ENCODE peak calls at places on chromosomes 6 and 20, in nine cellular contexts. One of them, this sample, is unnamed.

GRCh38 chr6:52351879-52352238 is 10.1 kb upstream of the PAQR8 start:
- DNase-seq in mesendoderm: no peak
- DNase-seq in small intestine: no peak
- DNase-seq in mesenchymal stem cell: no peak
- DNase-seq in fibroblast of lung: no peak
- DNase-seq in CD4-positive, alpha-beta T cell: no peak
- DNase-seq in right cardiac atrium: no peak
- DNase-seq in K562: no peak
- DNase-seq in thyroid gland: no peak
- DNase-seq in this sample: no peak

GRCh38 chr6:7311920-7312615 is 931 bp downstream of the SSR1 start:
- DNase-seq in thyroid gland: no peak
- DNase-seq in right cardiac atrium: no peak
- DNase-seq in CD4-positive, alpha-beta T cell: no peak
- DNase-seq in small intestine: peak; percentile 49
- DNase-seq in mesenchymal stem cell: peak; percentile 20
- DNase-seq in K562: no peak
- DNase-seq in mesendoderm: peak; percentile 42
- DNase-seq in fibroblast of lung: peak; percentile 39
- DNase-seq in this sample: no peak

GRCh38 chr6:55778704-55779103 is 96.7 kb downstream of the BMP5 start:
- DNase-seq in mesendoderm: no peak
- DNase-seq in right cardiac atrium: no peak
- DNase-seq in CD4-positive, alpha-beta T cell: no peak
- DNase-seq in K562: no peak
- DNase-seq in thyroid gland: no peak
- DNase-seq in small intestine: no peak
- DNase-seq in fibroblast of lung: no peak
- DNase-seq in mesenchymal stem cell: no peak
- DNase-seq in this sample: no peak

GRCh38 chr6:169162249-169162967 is 91.2 kb downstream of the THBS2 start:
- DNase-seq in thyroid gland: no peak
- DNase-seq in fibroblast of lung: no peak
- DNase-seq in CD4-positive, alpha-beta T cell: no peak
- DNase-seq in right cardiac atrium: no peak
- DNase-seq in mesendoderm: no peak
- DNase-seq in small intestine: no peak
- DNase-seq in K562: no peak
- DNase-seq in mesenchymal stem cell: no peak
- DNase-seq in this sample: no peak

GRCh38 chr20:23367770-23368169 is 5.8 kb downstream of the GZF1 start:
- DNase-seq in thyroid gland: no peak
- DNase-seq in right cardiac atrium: no peak
- DNase-seq in small intestine: no peak
- DNase-seq in mesenchymal stem cell: no peak
- DNase-seq in mesendoderm: no peak
- DNase-seq in CD4-positive, alpha-beta T cell: no peak
- DNase-seq in K562: no peak
- DNase-seq in fibroblast of lung: no peak
- DNase-seq in this sample: no peak

GRCh38 chr6:156028310-156029131 is 572.9 kb upstream of the NOX3 start:
- DNase-seq in fibroblast of lung: peak; percentile 5
- DNase-seq in right cardiac atrium: no peak
- DNase-seq in K562: no peak
- DNase-seq in thyroid gland: no peak
- DNase-seq in mesenchymal stem cell: peak; percentile 52
- DNase-seq in mesendoderm: no peak
- DNase-seq in CD4-positive, alpha-beta T cell: no peak
- DNase-seq in small intestine: peak; percentile 24
- DNase-seq in this sample: no peak

GRCh38 chr6:97958143-97958542 is 675.1 kb upstream of the MMS22L start:
- DNase-seq in CD4-positive, alpha-beta T cell: no peak
- DNase-seq in small intestine: no peak
- DNase-seq in mesendoderm: peak; percentile 83
- DNase-seq in fibroblast of lung: no peak
- DNase-seq in mesenchymal stem cell: no peak
- DNase-seq in K562: no peak
- DNase-seq in right cardiac atrium: no peak
- DNase-seq in thyroid gland: no peak
- DNase-seq in this sample: no peak

GRCh38 chr6:40164345-40164755 is 230.1 kb upstream of the MOCS1 start:
- DNase-seq in small intestine: peak; percentile 3
- DNase-seq in fibroblast of lung: no peak
- DNase-seq in K562: peak; percentile 95
- DNase-seq in CD4-positive, alpha-beta T cell: no peak
- DNase-seq in thyroid gland: no peak
- DNase-seq in mesenchymal stem cell: no peak
- DNase-seq in right cardiac atrium: no peak
- DNase-seq in mesendoderm: peak; percentile 64
- DNase-seq in this sample: no peak

GRCh38 chr6:158575550-158575949 is 15.7 kb downstream of the TMEM181 start:
- DNase-seq in mesenchymal stem cell: no peak
- DNase-seq in fibroblast of lung: no peak
- DNase-seq in thyroid gland: no peak
- DNase-seq in small intestine: no peak
- DNase-seq in right cardiac atrium: no peak
- DNase-seq in K562: no peak
- DNase-seq in mesendoderm: no peak
- DNase-seq in CD4-positive, alpha-beta T cell: no peak
- DNase-seq in this sample: no peak

GRCh38 chr20:38065764-38066375 is 32.3 kb downstream of the RPRD1B start:
- DNase-seq in right cardiac atrium: peak; percentile 30
- DNase-seq in fibroblast of lung: no peak
- DNase-seq in mesendoderm: no peak
- DNase-seq in K562: no peak
- DNase-seq in thyroid gland: no peak
- DNase-seq in small intestine: no peak
- DNase-seq in CD4-positive, alpha-beta T cell: no peak
- DNase-seq in mesenchymal stem cell: no peak
- DNase-seq in this sample: no peak

GRCh38 chr6:108677357-108677756 is 116.6 kb downstream of the FOXO3 start:
- DNase-seq in K562: no peak
- DNase-seq in mesenchymal stem cell: no peak
- DNase-seq in CD4-positive, alpha-beta T cell: no peak
- DNase-seq in thyroid gland: no peak
- DNase-seq in fibroblast of lung: no peak
- DNase-seq in small intestine: no peak
- DNase-seq in right cardiac atrium: no peak
- DNase-seq in mesendoderm: no peak
- DNase-seq in this sample: no peak

GRCh38 chr6:24996145-24996836 is 60.5 kb upstream of the RIPOR2 start:
- DNase-seq in fibroblast of lung: no peak
- DNase-seq in small intestine: no peak
- DNase-seq in thyroid gland: no peak
- DNase-seq in mesendoderm: no peak
- DNase-seq in mesenchymal stem cell: no peak
- DNase-seq in K562: no peak
- DNase-seq in right cardiac atrium: no peak
- DNase-seq in CD4-positive, alpha-beta T cell: no peak
- DNase-seq in this sample: no peak

GRCh38 chr6:154289818-154290508 is 66.6 kb downstream of the IPCEF1 start:
- DNase-seq in mesenchymal stem cell: no peak
- DNase-seq in right cardiac atrium: no peak
- DNase-seq in thyroid gland: peak; percentile 59
- DNase-seq in K562: no peak
- DNase-seq in CD4-positive, alpha-beta T cell: no peak
- DNase-seq in mesendoderm: peak; percentile 4
- DNase-seq in small intestine: no peak
- DNase-seq in fibroblast of lung: no peak
- DNase-seq in this sample: no peak

GRCh38 chr6:16337280-16337975 is 99.0 kb downstream of the GMPR start:
- DNase-seq in right cardiac atrium: peak; percentile 97
- DNase-seq in fibroblast of lung: peak; percentile 95
- DNase-seq in mesenchymal stem cell: peak; percentile 93
- DNase-seq in CD4-positive, alpha-beta T cell: no peak
- DNase-seq in K562: no peak
- DNase-seq in mesendoderm: no peak
- DNase-seq in thyroid gland: peak; percentile 54
- DNase-seq in small intestine: no peak
- DNase-seq in this sample: no peak

GRCh38 chr6:156359912-156360311 is 417.3 kb upstream of the ARID1B start:
- DNase-seq in small intestine: no peak
- DNase-seq in thyroid gland: no peak
- DNase-seq in mesenchymal stem cell: no peak
- DNase-seq in CD4-positive, alpha-beta T cell: no peak
- DNase-seq in K562: peak; percentile 51
- DNase-seq in right cardiac atrium: no peak
- DNase-seq in fibroblast of lung: no peak
- DNase-seq in mesendoderm: peak; percentile 52
- DNase-seq in this sample: no peak

GRCh38 chr6:108368431-108369030 is 73.7 kb downstream of the AFG1L start:
- DNase-seq in right cardiac atrium: no peak
- DNase-seq in thyroid gland: no peak
- DNase-seq in mesendoderm: peak; percentile 3
- DNase-seq in K562: no peak
- DNase-seq in CD4-positive, alpha-beta T cell: no peak
- DNase-seq in mesenchymal stem cell: no peak
- DNase-seq in small intestine: no peak
- DNase-seq in fibroblast of lung: no peak
- DNase-seq in this sample: no peak

GRCh38 chr20:14573676-14574075 is 236.3 kb upstream of the FLRT3 start:
- DNase-seq in CD4-positive, alpha-beta T cell: no peak
- DNase-seq in small intestine: peak; percentile 29
- DNase-seq in right cardiac atrium: no peak
- DNase-seq in fibroblast of lung: no peak
- DNase-seq in mesendoderm: no peak
- DNase-seq in K562: no peak
- DNase-seq in mesenchymal stem cell: no peak
- DNase-seq in thyroid gland: no peak
- DNase-seq in this sample: no peak
- H3K27me3 ChIP-seq in CD4-positive, alpha-beta T cell: no peaks in the 10 kb centered on the region
- H3K27me3 ChIP-seq in small intestine: no peaks in the 10 kb centered on the region
- H3K27me3 ChIP-seq in right cardiac atrium: no peaks in the 10 kb centered on the region
- H3K27me3 ChIP-seq in fibroblast of lung: no peaks in the 10 kb centered on the region
- H3K27me3 ChIP-seq in mesendoderm: no peaks in the 10 kb centered on the region
- H3K27me3 ChIP-seq in K562: no peaks in the 10 kb centered on the region
- H3K27me3 ChIP-seq in mesenchymal stem cell: no peaks in the 10 kb centered on the region
- H3K27me3 ChIP-seq in thyroid gland: no peaks in the 10 kb centered on the region
- H3K27me3 ChIP-seq in this sample: no peaks in the 10 kb centered on the region

GRCh38 chr6:43493230-43493629 is 15.9 kb downstream of the TJAP1 start:
- DNase-seq in right cardiac atrium: no peak
- DNase-seq in mesenchymal stem cell: no peak
- DNase-seq in thyroid gland: no peak
- DNase-seq in fibroblast of lung: no peak
- DNase-seq in small intestine: no peak
- DNase-seq in K562: no peak
- DNase-seq in CD4-positive, alpha-beta T cell: no peak
- DNase-seq in mesendoderm: no peak
- DNase-seq in this sample: no peak

GRCh38 chr6:43492673-43493072 is 15.3 kb downstream of the TJAP1 start:
- DNase-seq in mesenchymal stem cell: no peak
- DNase-seq in fibroblast of lung: no peak
- DNase-seq in K562: no peak
- DNase-seq in right cardiac atrium: no peak
- DNase-seq in thyroid gland: no peak
- DNase-seq in small intestine: no peak
- DNase-seq in CD4-positive, alpha-beta T cell: no peak
- DNase-seq in mesendoderm: no peak
- DNase-seq in this sample: no peak

GRCh38 chr6:43490523-43490939 is 13.2 kb downstream of the TJAP1 start:
- DNase-seq in CD4-positive, alpha-beta T cell: no peak
- DNase-seq in mesendoderm: no peak
- DNase-seq in K562: no peak
- DNase-seq in mesenchymal stem cell: no peak
- DNase-seq in right cardiac atrium: no peak
- DNase-seq in small intestine: peak; percentile 74
- DNase-seq in fibroblast of lung: no peak
- DNase-seq in thyroid gland: no peak
- DNase-seq in this sample: no peak

GRCh38 chr6:43493833-43494232 is 16.3 kb downstream of the LRRC73 start:
- DNase-seq in small intestine: peak; percentile 96
- DNase-seq in right cardiac atrium: no peak
- DNase-seq in fibroblast of lung: no peak
- DNase-seq in mesenchymal stem cell: no peak
- DNase-seq in K562: no peak
- DNase-seq in mesendoderm: no peak
- DNase-seq in CD4-positive, alpha-beta T cell: no peak
- DNase-seq in thyroid gland: no peak
- DNase-seq in this sample: no peak

GRCh38 chr6:43491750-43492661 is 14.6 kb downstream of the TJAP1 start:
- DNase-seq in fibroblast of lung: peak; percentile 74
- DNase-seq in right cardiac atrium: peak; percentile 87
- DNase-seq in K562: no peak
- DNase-seq in small intestine: peak; percentile 84
- DNase-seq in CD4-positive, alpha-beta T cell: no peak
- DNase-seq in mesendoderm: no peak
- DNase-seq in thyroid gland: peak; percentile 61
- DNase-seq in mesenchymal stem cell: no peak
- DNase-seq in this sample: no peak
- H3K27ac ChIP-seq in fibroblast of lung: peak overlapping the region; percentile 43
- H3K27ac ChIP-seq in right cardiac atrium: peak overlapping the region; percentile 58
- H3K27ac ChIP-seq in K562: no peak overlapping the region
- H3K27ac ChIP-seq in small intestine: peak overlapping the region; percentile 79
- H3K27ac ChIP-seq in CD4-positive, alpha-beta T cell: no peak overlapping the region
- H3K27ac ChIP-seq in mesendoderm: no peak overlapping the region
- H3K27ac ChIP-seq in thyroid gland: no peak overlapping the region
- H3K27ac ChIP-seq in mesenchymal stem cell: no peak overlapping the region
- H3K27ac ChIP-seq in this sample: no peak overlapping the region

DNA sequence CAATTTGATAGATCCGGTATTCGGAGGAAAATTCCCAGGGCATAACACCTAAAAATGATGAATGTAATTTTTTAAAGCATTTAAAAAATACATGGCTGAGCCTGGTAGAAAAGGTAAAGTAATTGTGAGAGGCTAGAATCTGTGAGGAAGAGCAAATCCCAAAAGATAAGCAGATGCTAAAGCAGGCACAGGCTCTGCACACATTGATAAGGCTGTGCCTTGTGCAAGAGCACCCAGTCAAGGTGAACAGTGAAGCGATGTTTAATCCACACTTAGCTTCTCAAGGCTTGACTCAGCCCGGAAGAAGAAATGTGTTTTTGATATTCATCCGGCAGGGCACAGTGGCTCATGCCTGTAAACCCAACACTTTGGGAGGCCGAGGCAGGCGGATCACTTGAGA is 5.1 kb upstream of the EPB41L2 start:
- DNase-seq in mesendoderm: no peak
- DNase-seq in CD4-positive, alpha-beta T cell: no peak
- DNase-seq in K562: peak; percentile 67
- DNase-seq in fibroblast of lung: no peak
- DNase-seq in thyroid gland: no peak
- DNase-seq in mesenchymal stem cell: no peak
- DNase-seq in right cardiac atrium: no peak
- DNase-seq in small intestine: no peak
- DNase-seq in this sample: no peak
- H3K27me3 ChIP-seq in mesendoderm: no peaks in the 10 kb centered on the region
- H3K27me3 ChIP-seq in CD4-positive, alpha-beta T cell: no peaks in the 10 kb centered on the region
- H3K27me3 ChIP-seq in K562: no peaks in the 10 kb centered on the region
- H3K27me3 ChIP-seq in fibroblast of lung: no peaks in the 10 kb centered on the region
- H3K27me3 ChIP-seq in thyroid gland: no peaks in the 10 kb centered on the region
- H3K27me3 ChIP-seq in mesenchymal stem cell: no peaks in the 10 kb centered on the region
- H3K27me3 ChIP-seq in right cardiac atrium: no peaks in the 10 kb centered on the region
- H3K27me3 ChIP-seq in small intestine: no peaks in the 10 kb centered on the region
- H3K27me3 ChIP-seq in this sample: peaks cover 10% of the 10 kb centered on the region

DNA sequence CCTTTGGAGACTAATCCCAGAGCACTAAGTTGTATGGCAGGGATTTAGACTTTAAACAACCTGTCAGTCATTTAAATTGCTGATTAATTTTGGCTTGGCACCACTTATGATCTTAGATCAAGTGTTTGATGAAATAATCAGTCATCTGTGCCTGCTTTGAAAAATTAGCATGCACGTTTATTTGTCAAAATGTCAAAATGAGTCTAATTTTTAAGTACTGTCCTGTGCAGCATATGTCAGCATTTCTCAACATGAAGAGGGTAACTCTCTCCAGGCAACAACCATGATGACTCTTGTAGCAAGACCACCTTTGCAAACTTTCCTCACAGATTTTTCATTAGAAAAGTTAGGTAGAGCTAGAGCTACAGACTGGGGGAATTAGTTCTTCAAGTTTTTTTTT is 155.7 kb upstream of the GJE1 start:
- DNase-seq in thyroid gland: no peak
- DNase-seq in mesendoderm: no peak
- DNase-seq in fibroblast of lung: no peak
- DNase-seq in mesenchymal stem cell: no peak
- DNase-seq in small intestine: no peak
- DNase-seq in right cardiac atrium: no peak
- DNase-seq in CD4-positive, alpha-beta T cell: no peak
- DNase-seq in K562: no peak
- DNase-seq in this sample: no peak
- H3K27ac ChIP-seq in thyroid gland: no peak overlapping the region
- H3K27ac ChIP-seq in mesendoderm: no peak overlapping the region
- H3K27ac ChIP-seq in fibroblast of lung: no peak overlapping the region
- H3K27ac ChIP-seq in mesenchymal stem cell: no peak overlapping the region
- H3K27ac ChIP-seq in small intestine: no peak overlapping the region
- H3K27ac ChIP-seq in right cardiac atrium: no peak overlapping the region
- H3K27ac ChIP-seq in CD4-positive, alpha-beta T cell: no peak overlapping the region
- H3K27ac ChIP-seq in K562: no peak overlapping the region
- H3K27ac ChIP-seq in this sample: no peak overlapping the region

This sample was measured in HL-60.